ENCODE peak calls at places on chromosomes 4 and X, in ten cellular contexts. Y is HepG2, E is BE2C, B is HFF-Myc, I is progenitor cell of endocrine pancreas, L is pancreas, D is HCT116, R is astrocyte, M is AG10803, V is cardiac muscle cell. S is an unnamed sample.

GRCh38 chr4:103095080-103095479 is 4.6 kb downstream of the BDH2 start:
- DNase-seq in Y (peak), E (no peak), B (no peak), I (no peak), L (no peak), D (no peak), R (no peak), M (no peak), V (no peak), S (no peak)

GRCh38 chr4:81260443-81261102 is 45.6 kb upstream of the PRKG2 start:
- DNase-seq in Y (no peak), E (no peak), B (no peak), I (no peak), L (no peak), D (no peak), R (no peak), M (no peak), V (peak), S (peak)

GRCh38 chrX:74251006-74251930 is 52.7 kb upstream of the ZCCHC13 start:
- DNase-seq in Y (peak), E (no peak), B (peak), I (no peak), L (no peak), D (no peak), R (peak), M (peak), V (peak), S (peak)

GRCh38 chr4:136457004-136457403 is 1075.3 kb downstream of the PCDH18 start:
- DNase-seq in Y (no peak), E (no peak), B (no peak), I (no peak), L (no peak), D (no peak), R (no peak), M (no peak), V (no peak), S (no peak)

GRCh38 chrX:129744881-129745321 is 6.1 kb downstream of the XPNPEP2 start:
- DNase-seq in Y (no peak), E (no peak), B (no peak), I (no peak), L (no peak), D (no peak), R (no peak), M (no peak), V (no peak), S (no peak)

GRCh38 chr4:99710020-99710419 is 52.4 kb upstream of the C4orf54 start:
- DNase-seq in Y (no peak), E (no peak), B (no peak), I (no peak), L (no peak), D (no peak), R (no peak), M (no peak), V (no peak), S (no peak)

GRCh38 chr4:4866833-4867744 is 7.6 kb downstream of the MSX1 start:
- DNase-seq in Y (no peak), E (peak), B (no peak), I (no peak), L (no peak), D (no peak), R (no peak), M (no peak), V (peak), S (no peak)

GRCh38 chr4:135838889-135839288 is 1637.3 kb upstream of the PABPC4L start:
- DNase-seq in Y (no peak), E (peak), B (no peak), I (no peak), L (no peak), D (peak), R (peak), M (no peak), V (no peak), S (no peak)

GRCh38 chr4:40176602-40177001 is 20.2 kb upstream of the RHOH start:
- DNase-seq in Y (no peak), E (no peak), B (no peak), I (no peak), L (no peak), D (no peak), R (no peak), M (no peak), V (peak), S (no peak)

GRCh38 chrX:107710617-107711391 is 64.8 kb downstream of the TSC22D3 start:
- DNase-seq in Y (peak), E (no peak), B (peak), I (no peak), L (no peak), D (peak), R (peak), M (peak), V (peak), S (peak)

GRCh38 chrX:70168238-70169188 is 8.8 kb upstream of the DGAT2L6 start:
- DNase-seq in Y (peak), E (no peak), B (peak), I (no peak), L (no peak), D (peak), R (peak), M (peak), V (peak), S (peak)

GRCh38 chr4:42608551-42608950 is 48.4 kb downstream of the ATP8A1 start:
- DNase-seq in Y (no peak), E (no peak), B (no peak), I (no peak), L (no peak), D (no peak), R (peak), M (no peak), V (no peak), S (no peak)

GRCh38 chrX:23803931-23804381 is 21.0 kb downstream of the SAT1 start:
- DNase-seq in Y (peak), E (no peak), B (no peak), I (no peak), L (no peak), D (no peak), R (peak), M (peak), V (peak), S (peak)

GRCh38 chrX:54288989-54289388 is 68.9 kb downstream of the WNK3 start:
- DNase-seq in Y (peak), E (no peak), B (no peak), I (no peak), L (no peak), D (no peak), R (no peak), M (no peak), V (no peak), S (no peak)

GRCh38 chr4:176002007-176002623 is 63.5 kb upstream of the WDR17 start:
- DNase-seq in Y (no peak), E (peak), B (no peak), I (peak), L (peak), D (peak), R (peak), M (peak), V (no peak), S (no peak)

GRCh38 chr4:184558996-184559395 is 84.6 kb upstream of the IRF2 start:
- DNase-seq in Y (no peak), E (no peak), B (no peak), I (no peak), L (no peak), D (no peak), R (no peak), M (no peak), V (no peak), S (no peak)

GRCh38 chr4:88522702-88523324 is 763 bp downstream of the PYURF start:
- DNase-seq in Y (peak), E (peak), B (no peak), I (no peak), L (peak), D (no peak), R (no peak), M (peak), V (peak), S (peak)

GRCh38 chrX:119981286-119982070 is 37.9 kb upstream of the NKAP start:
- DNase-seq in Y (peak), E (peak), B (peak), I (no peak), L (no peak), D (peak), R (no peak), M (peak), V (peak), S (peak)

GRCh38 chr4:112170451-112170993 is 25.3 kb downstream of the FAM241A start:
- DNase-seq in Y (peak), E (no peak), B (peak), I (no peak), L (no peak), D (peak), R (peak), M (peak), V (peak), S (peak)

GRCh38 chr4:185167205-185167604 is 24.1 kb downstream of the SLC25A4 start:
- DNase-seq in Y (no peak), E (no peak), B (no peak), I (no peak), L (no peak), D (no peak), R (no peak), M (no peak), V (peak), S (no peak)

GRCh38 chrX:123756320-123756719 is 23.5 kb upstream of the THOC2 start:
- DNase-seq in Y (no peak), E (no peak), B (no peak), I (no peak), L (no peak), D (no peak), R (peak), M (peak), V (peak), S (peak)

GRCh38 chr4:5420266-5420665 is 288.1 kb downstream of the EVC2 start:
- DNase-seq in Y (no peak), E (no peak), B (no peak), I (no peak), L (no peak), D (no peak), R (no peak), M (no peak), V (no peak), S (no peak)

GRCh38 chrX:155028749-155029360 is 2.2 kb downstream of the FUNDC2 start:
- DNase-seq in Y (no peak), E (no peak), B (no peak), I (no peak), L (no peak), D (no peak), R (peak), M (peak), V (peak), S (peak)

GRCh38 chrX:119885554-119886428 is 9.9 kb upstream of the AKAP14 start:
- DNase-seq in Y (peak), E (no peak), B (no peak), I (no peak), L (no peak), D (no peak), R (no peak), M (no peak), V (peak), S (peak)

GRCh38 chrX:19924285-19924684 is 36.9 kb upstream of the SH3KBP1 start:
- DNase-seq in Y (no peak), E (no peak), B (no peak), I (no peak), L (no peak), D (no peak), R (no peak), M (peak), V (peak), S (peak)

GRCh38 chrX:93322110-93322509 is 351.3 kb downstream of the NAP1L3 start:
- DNase-seq in Y (no peak), E (no peak), B (no peak), I (no peak), L (no peak), D (no peak), R (no peak), M (no peak), V (no peak), S (no peak)

GRCh38 chr4:5712517-5712916 is 1.5 kb downstream of the EVC start:
- DNase-seq in Y (no peak), E (no peak), B (peak), I (no peak), L (no peak), D (no peak), R (peak), M (peak), V (peak), S (peak)

GRCh38 chr4:176792348-176793059 is at the start of gene VEGFC:
- DNase-seq in Y (peak), E (peak), B (no peak), I (peak), L (peak), D (no peak), R (no peak), M (peak), V (peak), S (peak)

GRCh38 chr4:13821522-13821921 is 194.0 kb upstream of the BOD1L1 start:
- DNase-seq in Y (no peak), E (no peak), B (no peak), I (no peak), L (no peak), D (no peak), R (no peak), M (peak), V (peak), S (no peak)
- TF ChIP-seq CTCF in Y (peak), E (no peak), B (peak), I (no peak), L (no peak), D (no peak), R (no peak), M (no peak), V (no peak), S (no peak)

GRCh38 chr4:1992468-1993168 is 16.2 kb downstream of the NELFA start:
- DNase-seq in Y (no peak), E (no peak), B (no peak), I (no peak), L (no peak), D (no peak), R (no peak), M (no peak), V (peak), S (peak)
- TF ChIP-seq CTCF in Y (no peak), E (no peak), B (no peak), I (peak), L (no peak), D (peak), R (no peak), M (no peak), V (peak), S (peak)

GRCh38 chr4:169909479-169909878 is 116.7 kb downstream of the MFAP3L start:
- DNase-seq in Y (no peak), E (no peak), B (no peak), I (no peak), L (no peak), D (no peak), R (no peak), M (no peak), V (no peak), S (no peak)

GRCh38 chr4:169906104-169906503 is 120.1 kb downstream of the MFAP3L start:
- DNase-seq in Y (peak), E (no peak), B (no peak), I (no peak), L (no peak), D (no peak), R (no peak), M (peak), V (no peak), S (no peak)

GRCh38 chr4:169906821-169907220 is 119.4 kb downstream of the MFAP3L start:
- DNase-seq in Y (no peak), E (no peak), B (no peak), I (no peak), L (no peak), D (no peak), R (no peak), M (no peak), V (no peak), S (no peak)

GRCh38 chr4:169909897-169910296 is 116.3 kb downstream of the MFAP3L start:
- DNase-seq in Y (no peak), E (no peak), B (no peak), I (no peak), L (no peak), D (no peak), R (no peak), M (no peak), V (no peak), S (no peak)

DNA sequence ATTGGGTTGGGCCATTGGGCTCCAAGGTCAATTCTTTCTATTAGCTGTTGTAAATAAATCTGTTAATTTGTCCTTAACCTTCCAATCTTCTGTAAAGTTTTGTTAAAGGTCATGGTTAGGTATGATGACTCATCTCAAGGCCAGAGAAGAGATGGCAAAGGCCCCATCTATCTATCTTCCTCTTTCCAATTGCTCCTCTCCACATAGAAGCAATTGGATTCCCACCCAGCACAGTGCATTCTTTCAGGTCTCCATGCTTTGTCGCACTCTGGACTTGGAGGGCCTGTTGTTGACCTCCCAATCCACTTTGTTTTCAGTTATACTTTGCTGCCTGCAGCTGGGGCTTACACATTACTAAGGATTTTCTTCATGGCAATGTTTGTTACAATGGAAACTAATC is 118.5 kb downstream of the MFAP3L start:
- DNase-seq in Y (no peak), E (no peak), B (no peak), I (no peak), L (no peak), D (no peak), R (no peak), M (no peak), V (no peak), S (no peak)
- TF ChIP-seq CTCF in Y (no peak), E (no peak), B (no peak), I (no peak), L (no peak), D (no peak), R (no peak), M (no peak), V (no peak), S (no peak)

GRCh38 chrX:56219702-56220101 is 12.5 kb upstream of the KLF8 start:
- DNase-seq in Y (peak), E (no peak), B (no peak), I (no peak), L (no peak), D (peak), R (no peak), M (no peak), V (peak), S (peak)
- TF ChIP-seq CTCF in Y (peak), E (no peak), B (no peak), I (no peak), L (no peak), D (peak), R (no peak), M (peak), V (no peak), S (no peak)

DNA sequence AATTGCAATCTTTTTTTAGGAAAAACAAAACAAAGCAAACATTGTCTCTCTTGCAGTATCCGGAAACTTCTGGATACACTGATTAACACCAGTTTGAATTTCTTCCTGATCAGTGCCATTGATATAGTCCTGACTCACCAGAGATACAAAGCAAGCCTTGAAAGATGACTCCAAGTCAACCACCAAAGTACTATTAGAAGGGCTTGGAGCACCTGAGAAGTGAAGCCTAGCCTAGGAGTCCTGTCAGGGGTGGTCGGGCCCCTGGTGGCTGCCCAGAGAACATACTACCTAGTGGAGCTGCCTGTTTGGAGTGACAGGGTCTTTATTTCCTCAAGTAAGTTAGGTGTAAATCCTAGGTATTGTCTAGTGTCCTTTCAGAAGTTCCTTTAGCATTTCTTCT is 593.2 kb downstream of the ZNF674 start:
- DNase-seq in Y (no peak), E (no peak), B (no peak), I (no peak), L (no peak), D (no peak), R (no peak), M (no peak), V (no peak), S (no peak)
- TF ChIP-seq CTCF in Y (no peak), E (no peak), B (no peak), I (no peak), L (no peak), D (peak), R (no peak), M (no peak), V (no peak), S (no peak)

S was measured in fibroblast of the aortic adventitia.